ENCODE peak calls at places on chromosomes 12 and 14, in nine cellular contexts. One of them, this sample, is unnamed.

GRCh38 chr12:50313256-50313931 is 30.1 kb upstream of the LIMA1 start:
- DNase-seq in A549: no peak
- DNase-seq in transverse colon: no peak
- DNase-seq in endothelial cell of umbilical vein: no peak
- DNase-seq in HCT116: no peak
- DNase-seq in right lobe of liver: no peak
- DNase-seq in esophagus squamous epithelium: no peak
- DNase-seq in suprapubic skin: no peak
- DNase-seq in ovary: no peak
- DNase-seq in this sample: no peak

GRCh38 chr14:61460853-61461611 is 139.7 kb downstream of the PRKCH start:
- DNase-seq in A549: no peak
- DNase-seq in transverse colon: no peak
- DNase-seq in endothelial cell of umbilical vein: peak; percentile 60
- DNase-seq in HCT116: no peak
- DNase-seq in right lobe of liver: peak; percentile 47
- DNase-seq in esophagus squamous epithelium: no peak
- DNase-seq in suprapubic skin: no peak
- DNase-seq in ovary: no peak
- DNase-seq in this sample: no peak

GRCh38 chr12:1916396-1917171 is 1.9 kb downstream of the CACNA2D4 start:
- DNase-seq in A549: no peak
- DNase-seq in transverse colon: no peak
- DNase-seq in endothelial cell of umbilical vein: no peak
- DNase-seq in HCT116: no peak
- DNase-seq in right lobe of liver: peak; percentile 47
- DNase-seq in esophagus squamous epithelium: no peak
- DNase-seq in suprapubic skin: no peak
- DNase-seq in ovary: peak; percentile 79
- DNase-seq in this sample: peak; percentile 27

GRCh38 chr12:13229504-13229903 is 33.0 kb downstream of the EMP1 start:
- DNase-seq in A549: no peak
- DNase-seq in transverse colon: no peak
- DNase-seq in endothelial cell of umbilical vein: no peak
- DNase-seq in HCT116: no peak
- DNase-seq in right lobe of liver: no peak
- DNase-seq in esophagus squamous epithelium: no peak
- DNase-seq in suprapubic skin: no peak
- DNase-seq in ovary: no peak
- DNase-seq in this sample: no peak

GRCh38 chr12:51972849-51973273 is 21.4 kb downstream of the ACVR1B start:
- DNase-seq in A549: no peak
- DNase-seq in transverse colon: peak; percentile 45
- DNase-seq in endothelial cell of umbilical vein: peak; percentile 97
- DNase-seq in HCT116: no peak
- DNase-seq in right lobe of liver: peak; percentile 64
- DNase-seq in esophagus squamous epithelium: no peak
- DNase-seq in suprapubic skin: no peak
- DNase-seq in ovary: no peak
- DNase-seq in this sample: peak; percentile 44

GRCh38 chr12:37547611-37548010 is 769.0 kb upstream of the ALG10B start:
- DNase-seq in A549: no peak
- DNase-seq in transverse colon: no peak
- DNase-seq in endothelial cell of umbilical vein: no peak
- DNase-seq in HCT116: no peak
- DNase-seq in right lobe of liver: no peak
- DNase-seq in esophagus squamous epithelium: no peak
- DNase-seq in suprapubic skin: no peak
- DNase-seq in ovary: no peak
- DNase-seq in this sample: no peak

GRCh38 chr14:94117856-94118255 is 7.3 kb downstream of the IFI27 start:
- DNase-seq in A549: no peak
- DNase-seq in transverse colon: no peak
- DNase-seq in endothelial cell of umbilical vein: no peak
- DNase-seq in HCT116: no peak
- DNase-seq in right lobe of liver: peak; percentile 20
- DNase-seq in esophagus squamous epithelium: no peak
- DNase-seq in suprapubic skin: peak; percentile 36
- DNase-seq in ovary: no peak
- DNase-seq in this sample: peak; percentile 14

GRCh38 chr12:94689002-94689645 is 38.8 kb upstream of the TMCC3 start:
- DNase-seq in A549: no peak
- DNase-seq in transverse colon: no peak
- DNase-seq in endothelial cell of umbilical vein: peak; percentile 74
- DNase-seq in HCT116: no peak
- DNase-seq in right lobe of liver: no peak
- DNase-seq in esophagus squamous epithelium: no peak
- DNase-seq in suprapubic skin: no peak
- DNase-seq in ovary: no peak
- DNase-seq in this sample: no peak

GRCh38 chr14:96917442-96917963 is 120.3 kb downstream of the VRK1 start:
- DNase-seq in A549: no peak
- DNase-seq in transverse colon: no peak
- DNase-seq in endothelial cell of umbilical vein: no peak
- DNase-seq in HCT116: no peak
- DNase-seq in right lobe of liver: no peak
- DNase-seq in esophagus squamous epithelium: no peak
- DNase-seq in suprapubic skin: no peak
- DNase-seq in ovary: no peak
- DNase-seq in this sample: no peak

GRCh38 chr12:89721291-89721987 is 12.8 kb upstream of the ATP2B1 start:
- DNase-seq in A549: no peak
- DNase-seq in transverse colon: no peak
- DNase-seq in endothelial cell of umbilical vein: no peak
- DNase-seq in HCT116: no peak
- DNase-seq in right lobe of liver: no peak
- DNase-seq in esophagus squamous epithelium: no peak
- DNase-seq in suprapubic skin: no peak
- DNase-seq in ovary: no peak
- DNase-seq in this sample: no peak

GRCh38 chr12:57488397-57489156 is 709 bp downstream of the MARS1 start:
- DNase-seq in A549: no peak
- DNase-seq in transverse colon: no peak
- DNase-seq in endothelial cell of umbilical vein: peak; percentile 38
- DNase-seq in HCT116: no peak
- DNase-seq in right lobe of liver: no peak
- DNase-seq in esophagus squamous epithelium: no peak
- DNase-seq in suprapubic skin: no peak
- DNase-seq in ovary: no peak
- DNase-seq in this sample: no peak

GRCh38 chr14:76956253-76957090 is 72.0 kb downstream of the IRF2BPL start:
- DNase-seq in A549: peak; percentile 66
- DNase-seq in transverse colon: peak; percentile 92
- DNase-seq in endothelial cell of umbilical vein: peak; percentile 99
- DNase-seq in HCT116: peak; percentile 82
- DNase-seq in right lobe of liver: peak; percentile 94
- DNase-seq in esophagus squamous epithelium: peak; percentile 72
- DNase-seq in suprapubic skin: peak; percentile 95
- DNase-seq in ovary: peak; percentile 91
- DNase-seq in this sample: peak; percentile 93
- H3K4me1 ChIP-seq in A549: peaks cover 91% of the 10 kb centered on the region
- H3K4me1 ChIP-seq in transverse colon: peaks cover 31% of the 10 kb centered on the region
- H3K4me1 ChIP-seq in endothelial cell of umbilical vein: peaks cover 73% of the 10 kb centered on the region
- H3K4me1 ChIP-seq in HCT116: peaks cover 99% of the 10 kb centered on the region
- H3K4me1 ChIP-seq in right lobe of liver: no peaks in the 10 kb centered on the region
- H3K4me1 ChIP-seq in esophagus squamous epithelium: peaks cover 98% of the 10 kb centered on the region
- H3K4me1 ChIP-seq in suprapubic skin: peaks cover 70% of the 10 kb centered on the region
- H3K4me1 ChIP-seq in ovary: peaks cover 9% of the 10 kb centered on the region
- H3K4me1 ChIP-seq in this sample: peaks cover 49% of the 10 kb centered on the region

DNA sequence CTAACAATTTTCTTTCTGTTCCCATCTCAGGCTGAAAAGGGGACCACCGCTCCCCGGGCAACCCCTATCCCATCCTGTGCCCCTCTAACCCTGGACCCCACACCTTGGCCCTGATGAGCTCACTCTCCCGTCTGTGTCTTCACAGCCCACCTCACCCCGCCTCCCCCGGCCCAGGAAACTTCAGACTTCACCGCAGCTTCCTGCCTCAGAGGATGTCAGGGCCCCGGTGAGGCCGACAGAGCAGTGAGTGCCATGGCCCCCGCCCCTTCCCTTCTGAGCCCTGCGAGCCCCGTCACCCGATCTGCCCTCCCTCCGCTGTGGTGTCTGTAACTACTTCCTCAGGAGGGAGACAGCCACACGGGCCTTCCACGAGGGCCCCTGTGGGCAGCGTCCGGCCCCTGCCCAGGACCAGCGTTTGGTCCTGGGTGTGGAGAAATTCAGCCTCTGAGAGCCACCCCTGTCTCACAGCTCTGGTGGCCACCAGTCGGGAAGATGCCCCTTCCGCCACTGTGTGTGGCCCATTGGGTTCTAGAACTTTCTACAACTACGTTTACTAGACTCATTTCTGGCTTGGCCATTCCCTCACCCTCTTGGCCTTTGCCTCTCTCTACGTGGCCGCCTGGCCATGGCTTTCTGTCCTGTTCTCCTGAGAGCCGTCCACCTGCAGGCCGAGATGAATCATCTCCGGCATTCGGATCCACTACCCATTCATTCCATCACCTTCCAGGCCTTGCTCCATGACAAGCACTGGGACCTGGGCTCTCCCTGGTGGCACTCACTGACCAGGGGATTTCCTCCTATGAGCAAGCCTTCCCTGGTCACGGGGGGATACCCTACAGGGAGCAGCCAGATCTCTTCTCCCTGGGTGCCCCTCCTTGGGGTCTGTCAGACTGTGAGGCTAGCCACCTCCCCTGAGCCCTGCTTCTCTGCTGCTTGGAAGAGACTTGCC is 3.4 kb downstream of the RHOF start:
- DNase-seq in A549: no peak
- DNase-seq in transverse colon: peak; percentile 87
- DNase-seq in endothelial cell of umbilical vein: no peak
- DNase-seq in HCT116: no peak
- DNase-seq in right lobe of liver: peak; percentile 72
- DNase-seq in esophagus squamous epithelium: peak; percentile 74
- DNase-seq in suprapubic skin: peak; percentile 83
- DNase-seq in ovary: no peak
- DNase-seq in this sample: peak; percentile 75
- TF ChIP-seq POLR2A in A549: no peak
- TF ChIP-seq POLR2A in transverse colon: peak; percentile 38
- TF ChIP-seq POLR2A in endothelial cell of umbilical vein: no peak
- TF ChIP-seq POLR2A in HCT116: no peak
- TF ChIP-seq POLR2A in right lobe of liver: no peak
- TF ChIP-seq POLR2A in esophagus squamous epithelium: peak; percentile 57
- TF ChIP-seq POLR2A in suprapubic skin: no peak
- TF ChIP-seq POLR2A in ovary: no peak
- TF ChIP-seq POLR2A in this sample: no peak

DNA sequence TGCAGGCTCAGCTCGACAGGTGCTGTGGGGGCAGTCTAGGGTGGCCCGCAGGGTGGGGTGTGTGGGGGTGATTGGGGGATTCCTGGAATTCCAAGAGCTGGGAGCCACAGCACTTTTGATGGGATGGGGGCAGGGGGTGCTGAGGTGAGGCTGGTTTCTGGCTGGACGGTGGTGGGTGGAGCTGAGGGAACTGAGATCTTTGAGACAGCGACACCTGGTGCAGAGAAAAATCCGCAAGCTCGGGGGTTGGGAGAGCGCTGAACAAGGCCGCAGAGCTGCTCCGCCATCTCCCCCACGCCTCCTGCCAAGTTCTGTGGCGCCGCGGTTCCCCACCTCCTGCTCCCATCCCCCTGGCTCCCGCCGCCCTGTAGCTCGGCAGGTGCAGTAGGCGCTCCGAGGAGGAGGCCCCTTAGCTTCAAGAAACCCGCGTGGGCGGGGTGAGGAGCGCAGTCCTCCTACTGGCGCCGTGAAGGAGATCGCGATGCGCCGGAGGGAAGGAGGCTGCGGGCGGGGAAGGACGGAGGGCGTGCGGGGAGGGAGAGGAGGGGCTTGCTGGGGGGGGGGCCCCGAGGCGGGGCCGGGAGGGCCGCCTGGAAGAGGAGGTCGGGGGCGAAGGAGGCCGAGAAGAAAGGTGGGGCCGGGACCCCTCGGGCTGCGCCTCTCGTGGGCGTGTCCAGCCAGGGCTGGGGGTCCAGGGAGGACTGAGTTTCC is 1.3 kb upstream of the TEDC1 start:
- DNase-seq in A549: peak; percentile 78
- DNase-seq in transverse colon: peak; percentile 93
- DNase-seq in endothelial cell of umbilical vein: peak; percentile 85
- DNase-seq in HCT116: peak; percentile 85
- DNase-seq in right lobe of liver: peak; percentile 87
- DNase-seq in esophagus squamous epithelium: peak; percentile 38
- DNase-seq in suprapubic skin: peak; percentile 95
- DNase-seq in ovary: peak; percentile 86
- DNase-seq in this sample: peak; percentile 88
- H3K4me1 ChIP-seq in A549: peaks cover 46% of the 10 kb centered on the region
- H3K4me1 ChIP-seq in transverse colon: peaks cover 14% of the 10 kb centered on the region
- H3K4me1 ChIP-seq in endothelial cell of umbilical vein: peaks cover 2% of the 10 kb centered on the region
- H3K4me1 ChIP-seq in HCT116: peaks cover 54% of the 10 kb centered on the region
- H3K4me1 ChIP-seq in right lobe of liver: no peaks in the 10 kb centered on the region
- H3K4me1 ChIP-seq in esophagus squamous epithelium: peaks cover 70% of the 10 kb centered on the region
- H3K4me1 ChIP-seq in suprapubic skin: peaks cover 72% of the 10 kb centered on the region
- H3K4me1 ChIP-seq in ovary: peaks cover 4% of the 10 kb centered on the region
- H3K4me1 ChIP-seq in this sample: peaks cover 61% of the 10 kb centered on the region

DNA sequence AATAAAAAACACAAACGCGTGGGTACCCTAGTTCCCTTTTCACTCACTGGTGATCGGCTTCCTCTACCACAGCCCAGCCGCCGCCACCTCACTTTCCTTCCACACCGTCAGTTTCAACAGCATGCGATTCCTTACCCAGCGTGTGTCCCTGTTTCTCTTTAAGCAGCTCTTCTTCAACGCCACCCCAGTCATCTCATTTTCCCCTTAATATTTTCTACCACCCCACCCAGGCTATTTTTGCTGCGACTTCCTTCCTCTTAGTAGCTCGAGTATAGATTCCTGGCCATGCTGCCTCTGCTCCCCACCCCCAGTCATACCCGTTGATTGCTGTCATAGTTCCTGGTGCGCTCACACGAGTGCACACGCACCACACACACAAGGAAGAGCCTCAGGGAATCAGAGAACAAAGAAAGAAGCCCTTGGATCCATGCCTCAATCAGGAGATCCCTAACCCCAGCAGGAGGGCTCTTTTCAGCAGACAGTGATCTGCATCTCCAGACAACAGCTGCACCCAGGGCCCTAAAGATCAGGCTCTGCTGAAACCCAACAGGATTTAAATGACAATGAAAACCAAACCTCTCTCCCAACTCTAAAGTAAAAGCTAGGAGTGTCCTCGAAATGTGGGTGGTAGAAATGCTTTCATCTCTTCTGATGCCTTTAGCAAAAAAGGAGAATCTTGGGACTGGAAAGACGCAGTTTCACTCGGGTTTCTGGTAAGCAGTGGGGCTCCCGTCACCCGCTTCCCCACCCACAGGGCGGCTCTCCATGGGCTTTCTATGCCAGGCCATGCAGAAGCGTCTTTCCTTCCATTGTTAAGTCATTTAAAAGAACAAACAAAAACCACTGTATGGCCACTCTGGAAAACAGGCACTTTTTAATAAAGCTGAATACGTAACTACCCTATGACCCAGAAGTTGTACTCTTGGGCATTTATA is 23.8 kb downstream of the VPS37B start:
- DNase-seq in A549: no peak
- DNase-seq in transverse colon: peak; percentile 82
- DNase-seq in endothelial cell of umbilical vein: peak; percentile 84
- DNase-seq in HCT116: no peak
- DNase-seq in right lobe of liver: no peak
- DNase-seq in esophagus squamous epithelium: no peak
- DNase-seq in suprapubic skin: peak; percentile 75
- DNase-seq in ovary: peak; percentile 20
- DNase-seq in this sample: peak; percentile 70
- TF ChIP-seq POLR2A in A549: no peak
- TF ChIP-seq POLR2A in transverse colon: peak; percentile 33
- TF ChIP-seq POLR2A in endothelial cell of umbilical vein: no peak
- TF ChIP-seq POLR2A in HCT116: no peak
- TF ChIP-seq POLR2A in right lobe of liver: no peak
- TF ChIP-seq POLR2A in esophagus squamous epithelium: no peak
- TF ChIP-seq POLR2A in suprapubic skin: no peak
- TF ChIP-seq POLR2A in ovary: no peak
- TF ChIP-seq POLR2A in this sample: no peak

This sample was measured in stomach.